ENCODE peak calls at places on chromosomes 13 and 19, in seven cellular contexts. One of them, this sample, is unnamed.

GRCh38 chr19:33214621-33215020 is 11.0 kb downstream of the SLC7A10 start:
- DNase-seq in ascending aorta: no peak
- DNase-seq in ovary: no peak
- DNase-seq in GM23338: peak
- DNase-seq in cardiac fibroblast: peak
- DNase-seq in AG09309: no peak
- DNase-seq in neural progenitor cell: peak
- DNase-seq in this sample: no peak

GRCh38 chr13:98293103-98293502 is 116.0 kb upstream of the RNF113B start:
- DNase-seq in ascending aorta: no peak
- DNase-seq in ovary: no peak
- DNase-seq in GM23338: no peak
- DNase-seq in cardiac fibroblast: no peak
- DNase-seq in AG09309: no peak
- DNase-seq in neural progenitor cell: no peak
- DNase-seq in this sample: no peak

GRCh38 chr19:16051254-16052025 is 24.9 kb upstream of the TPM4 start:
- DNase-seq in ascending aorta: no peak
- DNase-seq in ovary: no peak
- DNase-seq in GM23338: no peak
- DNase-seq in cardiac fibroblast: peak
- DNase-seq in AG09309: no peak
- DNase-seq in neural progenitor cell: no peak
- DNase-seq in this sample: no peak

GRCh38 chr13:47179321-47179720 is 282.5 kb upstream of the HTR2A start:
- DNase-seq in ascending aorta: no peak
- DNase-seq in ovary: no peak
- DNase-seq in GM23338: no peak
- DNase-seq in cardiac fibroblast: no peak
- DNase-seq in AG09309: no peak
- DNase-seq in neural progenitor cell: no peak
- DNase-seq in this sample: no peak

GRCh38 chr13:27147530-27148170 is 24.0 kb downstream of the USP12 start:
- DNase-seq in ascending aorta: no peak
- DNase-seq in ovary: no peak
- DNase-seq in GM23338: no peak
- DNase-seq in cardiac fibroblast: peak
- DNase-seq in AG09309: no peak
- DNase-seq in neural progenitor cell: no peak
- DNase-seq in this sample: no peak

GRCh38 chr13:63012016-63012415 is 1596.4 kb upstream of the PCDH20 start:
- DNase-seq in ascending aorta: no peak
- DNase-seq in ovary: no peak
- DNase-seq in GM23338: no peak
- DNase-seq in cardiac fibroblast: no peak
- DNase-seq in AG09309: no peak
- DNase-seq in neural progenitor cell: no peak
- DNase-seq in this sample: no peak

GRCh38 chr13:21074601-21075302 is 13.4 kb upstream of the LATS2 start:
- DNase-seq in ascending aorta: no peak
- DNase-seq in ovary: peak
- DNase-seq in GM23338: no peak
- DNase-seq in cardiac fibroblast: peak
- DNase-seq in AG09309: no peak
- DNase-seq in neural progenitor cell: no peak
- DNase-seq in this sample: peak

GRCh38 chr13:50678464-50679162 is 164.9 kb downstream of the DLEU7 start:
- DNase-seq in ascending aorta: no peak
- DNase-seq in ovary: no peak
- DNase-seq in GM23338: no peak
- DNase-seq in cardiac fibroblast: peak
- DNase-seq in AG09309: peak
- DNase-seq in neural progenitor cell: no peak
- DNase-seq in this sample: no peak

GRCh38 chr19:47227347-47228167 is 3.4 kb downstream of the BBC3 start:
- DNase-seq in ascending aorta: peak
- DNase-seq in ovary: peak
- DNase-seq in GM23338: peak
- DNase-seq in cardiac fibroblast: peak
- DNase-seq in AG09309: peak
- DNase-seq in neural progenitor cell: peak
- DNase-seq in this sample: peak

GRCh38 chr13:34731486-34731885 is 210.6 kb upstream of the NBEA start:
- DNase-seq in ascending aorta: no peak
- DNase-seq in ovary: no peak
- DNase-seq in GM23338: no peak
- DNase-seq in cardiac fibroblast: no peak
- DNase-seq in AG09309: no peak
- DNase-seq in neural progenitor cell: no peak
- DNase-seq in this sample: no peak

GRCh38 chr13:37175996-37176395 is 70.5 kb upstream of the CSNK1A1L start:
- DNase-seq in ascending aorta: no peak
- DNase-seq in ovary: no peak
- DNase-seq in GM23338: no peak
- DNase-seq in cardiac fibroblast: peak
- DNase-seq in AG09309: peak
- DNase-seq in neural progenitor cell: no peak
- DNase-seq in this sample: no peak

GRCh38 chr13:92838786-92839185 is 387.8 kb upstream of the GPC6 start:
- DNase-seq in ascending aorta: no peak
- DNase-seq in ovary: no peak
- DNase-seq in GM23338: no peak
- DNase-seq in cardiac fibroblast: peak
- DNase-seq in AG09309: peak
- DNase-seq in neural progenitor cell: no peak
- DNase-seq in this sample: no peak

GRCh38 chr13:29969286-29969685 is 118.9 kb upstream of the UBL3 start:
- DNase-seq in ascending aorta: no peak
- DNase-seq in ovary: no peak
- DNase-seq in GM23338: no peak
- DNase-seq in cardiac fibroblast: peak
- DNase-seq in AG09309: peak
- DNase-seq in neural progenitor cell: no peak
- DNase-seq in this sample: no peak

GRCh38 chr13:82747948-82748347 is 1134.3 kb downstream of the SLITRK1 start:
- DNase-seq in ascending aorta: no peak
- DNase-seq in ovary: no peak
- DNase-seq in GM23338: no peak
- DNase-seq in cardiac fibroblast: peak
- DNase-seq in AG09309: peak
- DNase-seq in neural progenitor cell: no peak
- DNase-seq in this sample: no peak

DNA sequence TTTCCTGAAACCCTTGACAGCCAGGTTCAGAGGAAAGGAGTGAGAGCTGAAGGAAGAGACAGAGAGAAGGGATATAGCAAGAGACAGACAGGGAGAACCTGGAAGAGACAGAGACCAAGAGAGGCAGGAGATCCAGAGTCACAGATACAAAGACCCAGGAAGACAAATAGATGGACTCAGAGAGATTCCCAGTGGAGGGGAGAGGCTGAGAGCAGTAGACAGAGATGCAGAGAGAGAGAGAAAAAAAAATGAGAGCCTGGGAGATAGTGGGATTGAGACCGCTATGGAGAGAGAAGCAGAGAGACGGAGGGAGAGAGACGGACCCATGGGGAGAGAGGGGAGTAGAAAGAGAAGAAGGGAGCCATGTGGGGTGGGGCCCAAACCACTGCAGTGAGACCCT is 763 bp downstream of the FXYD7 start:
- DNase-seq in ascending aorta: no peak
- DNase-seq in ovary: no peak
- DNase-seq in GM23338: no peak
- DNase-seq in cardiac fibroblast: no peak
- DNase-seq in AG09309: no peak
- DNase-seq in neural progenitor cell: no peak
- DNase-seq in this sample: no peak
- H3K4me3 ChIP-seq in ascending aorta: no peak
- H3K4me3 ChIP-seq in ovary: no peak
- H3K4me3 ChIP-seq in GM23338: peak
- H3K4me3 ChIP-seq in cardiac fibroblast: no peak
- H3K4me3 ChIP-seq in AG09309: no peak
- H3K4me3 ChIP-seq in neural progenitor cell: peak
- H3K4me3 ChIP-seq in this sample: no peak

GRCh38 chr13:112956516-112957294 is 12.3 kb upstream of the MCF2L start:
- DNase-seq in ascending aorta: no peak
- DNase-seq in ovary: no peak
- DNase-seq in GM23338: no peak
- DNase-seq in cardiac fibroblast: no peak
- DNase-seq in AG09309: no peak
- DNase-seq in neural progenitor cell: peak
- DNase-seq in this sample: no peak
- H3K4me3 ChIP-seq in ascending aorta: no peak
- H3K4me3 ChIP-seq in ovary: no peak
- H3K4me3 ChIP-seq in GM23338: no peak
- H3K4me3 ChIP-seq in cardiac fibroblast: no peak
- H3K4me3 ChIP-seq in AG09309: no peak
- H3K4me3 ChIP-seq in neural progenitor cell: peak
- H3K4me3 ChIP-seq in this sample: no peak

DNA sequence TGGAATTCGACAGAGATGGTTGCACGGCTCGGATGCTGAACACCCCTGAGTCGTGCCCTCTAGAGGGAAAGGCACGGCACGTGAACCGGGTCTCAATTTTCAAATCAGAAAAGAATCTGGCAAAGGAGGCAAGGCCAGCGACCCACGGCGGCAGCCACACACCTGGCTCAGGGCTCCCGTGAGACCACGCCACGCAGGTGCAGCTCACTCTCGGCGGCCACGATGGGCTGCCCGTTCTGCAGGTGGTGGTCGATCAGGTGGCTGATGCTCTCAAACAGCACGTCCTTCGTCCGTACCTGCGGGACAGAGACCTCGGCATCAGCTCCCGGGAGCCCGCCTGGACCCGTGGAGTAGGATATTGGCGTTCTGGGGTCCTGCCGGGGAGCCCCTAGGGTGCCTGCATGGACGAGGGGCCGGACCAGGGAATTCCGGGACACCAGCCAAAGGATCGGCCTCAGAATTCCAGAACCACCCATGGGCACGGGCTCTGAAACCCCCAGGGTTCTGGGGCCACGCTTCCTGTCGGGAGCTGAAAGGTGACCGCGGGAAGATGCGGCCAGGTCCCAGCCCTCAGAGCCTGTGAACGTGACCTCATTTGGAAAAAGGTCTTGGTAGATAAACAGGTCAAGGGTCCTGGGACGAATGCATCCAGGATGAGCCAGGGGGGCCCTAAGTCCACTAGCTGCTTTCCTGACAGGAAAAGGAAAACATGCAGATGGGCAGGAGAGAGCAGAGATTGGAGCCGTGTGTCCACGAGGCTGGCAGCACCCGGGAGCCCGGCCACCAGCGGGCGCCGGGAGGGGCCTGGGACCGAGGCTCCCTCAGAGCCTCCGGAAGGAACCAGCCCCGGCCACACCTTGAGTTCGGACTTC is 10.1 kb upstream of the C2CD4C start:
- DNase-seq in ascending aorta: no peak
- DNase-seq in ovary: no peak
- DNase-seq in GM23338: no peak
- DNase-seq in cardiac fibroblast: no peak
- DNase-seq in AG09309: no peak
- DNase-seq in neural progenitor cell: no peak
- DNase-seq in this sample: no peak
- H3K4me3 ChIP-seq in ascending aorta: no peak
- H3K4me3 ChIP-seq in ovary: no peak
- H3K4me3 ChIP-seq in GM23338: no peak
- H3K4me3 ChIP-seq in cardiac fibroblast: no peak
- H3K4me3 ChIP-seq in AG09309: no peak
- H3K4me3 ChIP-seq in neural progenitor cell: no peak
- H3K4me3 ChIP-seq in this sample: no peak

DNA sequence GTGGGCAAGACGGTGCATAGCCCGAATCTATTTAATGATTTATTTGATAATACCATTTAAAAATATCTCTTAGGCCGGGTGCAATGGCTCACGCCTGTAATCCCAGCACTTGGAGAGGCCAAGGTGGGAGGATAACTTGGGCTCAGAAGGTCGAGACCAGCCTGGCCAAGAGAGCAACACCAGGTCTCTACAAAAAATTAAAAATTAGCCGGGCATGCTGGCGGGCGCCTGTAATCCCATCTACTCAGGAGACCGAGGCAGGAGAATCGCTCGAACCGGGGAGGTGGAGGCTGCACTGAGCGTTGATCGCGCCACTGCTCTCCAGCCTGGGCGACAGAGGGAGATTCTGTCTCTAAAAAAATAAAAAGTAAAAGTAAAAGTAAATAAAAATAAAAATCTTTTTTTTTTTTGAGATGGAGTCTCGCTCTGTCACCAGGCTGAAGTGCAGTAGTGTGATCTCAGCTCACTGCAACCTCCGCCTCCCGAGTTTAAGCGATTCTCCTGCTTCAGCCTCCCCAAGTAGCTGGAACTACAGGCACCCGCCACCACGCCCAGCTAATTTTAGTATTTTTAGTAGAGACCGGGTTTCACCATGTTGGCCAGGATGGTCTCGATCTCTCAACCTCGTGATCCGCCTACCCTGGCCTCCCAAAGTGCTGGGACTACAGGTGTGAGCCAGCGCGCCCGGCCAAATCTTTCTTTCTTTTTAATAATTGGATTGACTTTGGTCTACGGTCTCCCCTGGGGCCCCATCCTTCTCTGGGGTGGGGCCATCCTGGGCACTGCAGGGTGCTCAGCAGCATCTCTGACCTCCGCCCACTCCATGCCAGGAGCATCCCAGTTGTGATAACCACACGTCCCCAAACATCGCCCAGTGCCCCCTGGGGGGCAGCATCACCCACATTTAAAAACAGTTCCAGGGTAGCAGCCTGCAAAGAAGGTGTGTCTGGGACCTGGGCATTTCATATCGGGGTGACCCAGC is 90.7 kb downstream of the GNG7 start:
- DNase-seq in ascending aorta: no peak
- DNase-seq in ovary: no peak
- DNase-seq in GM23338: no peak
- DNase-seq in cardiac fibroblast: no peak
- DNase-seq in AG09309: no peak
- DNase-seq in neural progenitor cell: no peak
- DNase-seq in this sample: no peak
- H3K4me3 ChIP-seq in ascending aorta: no peak
- H3K4me3 ChIP-seq in ovary: no peak
- H3K4me3 ChIP-seq in GM23338: no peak
- H3K4me3 ChIP-seq in cardiac fibroblast: no peak
- H3K4me3 ChIP-seq in AG09309: no peak
- H3K4me3 ChIP-seq in neural progenitor cell: no peak
- H3K4me3 ChIP-seq in this sample: no peak